ENCODE peak calls at places on chromosomes 7 and 10, in seven cellular contexts. Z is sigmoid colon, D is A549, W is K562, J is stomach, C is heart left ventricle, G is endothelial cell of umbilical vein. A is an unnamed sample.

GRCh38 chr10:122350893-122351292 is 23.6 kb upstream of the PLEKHA1 start:
- DNase-seq in Z (no peak), D (no peak), W (no peak), J (peak; percentile 42), C (peak; percentile 33), G (no peak), A (peak; percentile 5)

GRCh38 chr10:5547684-5547933 is 22.8 kb downstream of the CALML3 start:
- DNase-seq in Z (no peak), D (no peak), W (no peak), J (no peak), C (no peak), G (peak; percentile 53), A (no peak)

GRCh38 chr10:51083280-51083986 is 9.1 kb downstream of the PRKG1 start:
- DNase-seq in Z (no peak), D (no peak), W (no peak), J (no peak), C (no peak), G (no peak), A (no peak)

GRCh38 chr7:16062269-16062668 is 359.1 kb downstream of the CRPPA start:
- DNase-seq in Z (no peak), D (no peak), W (no peak), J (no peak), C (no peak), G (peak; percentile 95), A (no peak)

GRCh38 chr10:13971586-13972475 is 358.9 kb downstream of the FRMD4A start:
- DNase-seq in Z (no peak), D (no peak), W (no peak), J (no peak), C (no peak), G (peak; percentile 74), A (no peak)

GRCh38 chr10:32445036-32445435 is 904 bp upstream of the CCDC7 start:
- DNase-seq in Z (no peak), D (peak; percentile 10), W (no peak), J (no peak), C (no peak), G (no peak), A (no peak)

GRCh38 chr7:52211930-52212329 is 823.5 kb upstream of the POM121L12 start:
- DNase-seq in Z (no peak), D (no peak), W (no peak), J (no peak), C (no peak), G (no peak), A (no peak)

GRCh38 chr7:79504607-79505389 is 51.3 kb upstream of the MAGI2 start:
- DNase-seq in Z (no peak), D (no peak), W (no peak), J (no peak), C (no peak), G (peak; percentile 9), A (no peak)

GRCh38 chr10:78852856-78853255 is 215.9 kb upstream of the ZMIZ1 start:
- DNase-seq in Z (no peak), D (peak; percentile 19), W (peak; percentile 38), J (peak; percentile 39), C (no peak), G (peak; percentile 11), A (peak; percentile 66)

GRCh38 chr10:71234970-71235681 is 22.8 kb downstream of the UNC5B start:
- DNase-seq in Z (no peak), D (no peak), W (peak; percentile 67), J (no peak), C (peak; percentile 88), G (no peak), A (no peak)

GRCh38 chr10:65581426-65582026 is 1344.3 kb upstream of the LRRTM3 start:
- DNase-seq in Z (no peak), D (no peak), W (no peak), J (no peak), C (no peak), G (no peak), A (peak; percentile 2)

GRCh38 chr10:71065659-71066058 is 146.7 kb upstream of the UNC5B start:
- DNase-seq in Z (no peak), D (no peak), W (no peak), J (no peak), C (no peak), G (no peak), A (no peak)

GRCh38 chr7:1567893-1568292 is 1.9 kb downstream of the PSMG3 start:
- DNase-seq in Z (no peak), D (no peak), W (no peak), J (peak; percentile 63), C (no peak), G (no peak), A (no peak)

GRCh38 chr10:124035928-124036558 is 57.4 kb downstream of the CHST15 start:
- DNase-seq in Z (no peak), D (no peak), W (peak; percentile 12), J (peak; percentile 61), C (peak; percentile 40), G (no peak), A (no peak)

GRCh38 chr10:4127518-4128315 is 342.7 kb upstream of the KLF6 start:
- DNase-seq in Z (no peak), D (no peak), W (no peak), J (peak; percentile 74), C (peak; percentile 37), G (peak; percentile 94), A (no peak)

GRCh38 chr7:38306914-38307313 is 33.5 kb upstream of the TARP start:
- DNase-seq in Z (no peak), D (no peak), W (no peak), J (no peak), C (no peak), G (no peak), A (no peak)

GRCh38 chr7:34928052-34928451 is 109.2 kb downstream of the DPY19L1 start:
- DNase-seq in Z (no peak), D (no peak), W (peak; percentile 24), J (peak; percentile 39), C (peak; percentile 35), G (no peak), A (peak; percentile 69)

GRCh38 chr10:86087716-86088115 is 278.9 kb downstream of the GRID1 start:
- DNase-seq in Z (no peak), D (no peak), W (peak; percentile 10), J (peak; percentile 16), C (no peak), G (no peak), A (no peak)

GRCh38 chr10:74888947-74889661 is 62.7 kb downstream of the KAT6B start:
- DNase-seq in Z (no peak), D (no peak), W (no peak), J (no peak), C (no peak), G (no peak), A (no peak)

GRCh38 chr7:103811997-103812396 is 177.5 kb downstream of the RELN start:
- DNase-seq in Z (no peak), D (no peak), W (no peak), J (no peak), C (no peak), G (no peak), A (no peak)

GRCh38 chr7:34750636-34751035 is 92.6 kb downstream of the NPSR1 start:
- DNase-seq in Z (no peak), D (no peak), W (no peak), J (no peak), C (no peak), G (no peak), A (no peak)

GRCh38 chr7:102432476-102433318 is 678 bp upstream of the ORAI2 start:
- DNase-seq in Z (no peak), D (no peak), W (peak; percentile 44), J (no peak), C (no peak), G (no peak), A (no peak)

GRCh38 chr7:102434039-102434481 is 685 bp downstream of the ORAI2 start:
- DNase-seq in Z (no peak), D (peak; percentile 41), W (peak; percentile 48), J (no peak), C (no peak), G (no peak), A (no peak)

GRCh38 chr7:102429141-102429904 is 4.1 kb upstream of the ORAI2 start:
- DNase-seq in Z (no peak), D (no peak), W (no peak), J (no peak), C (no peak), G (no peak), A (no peak)

GRCh38 chr7:102433319-102434038 is at the start of gene ORAI2:
- DNase-seq in Z (peak; percentile 89), D (peak; percentile 81), W (peak; percentile 99), J (peak; percentile 82), C (peak; percentile 82), G (peak; percentile 54), A (peak; percentile 84)

DNA sequence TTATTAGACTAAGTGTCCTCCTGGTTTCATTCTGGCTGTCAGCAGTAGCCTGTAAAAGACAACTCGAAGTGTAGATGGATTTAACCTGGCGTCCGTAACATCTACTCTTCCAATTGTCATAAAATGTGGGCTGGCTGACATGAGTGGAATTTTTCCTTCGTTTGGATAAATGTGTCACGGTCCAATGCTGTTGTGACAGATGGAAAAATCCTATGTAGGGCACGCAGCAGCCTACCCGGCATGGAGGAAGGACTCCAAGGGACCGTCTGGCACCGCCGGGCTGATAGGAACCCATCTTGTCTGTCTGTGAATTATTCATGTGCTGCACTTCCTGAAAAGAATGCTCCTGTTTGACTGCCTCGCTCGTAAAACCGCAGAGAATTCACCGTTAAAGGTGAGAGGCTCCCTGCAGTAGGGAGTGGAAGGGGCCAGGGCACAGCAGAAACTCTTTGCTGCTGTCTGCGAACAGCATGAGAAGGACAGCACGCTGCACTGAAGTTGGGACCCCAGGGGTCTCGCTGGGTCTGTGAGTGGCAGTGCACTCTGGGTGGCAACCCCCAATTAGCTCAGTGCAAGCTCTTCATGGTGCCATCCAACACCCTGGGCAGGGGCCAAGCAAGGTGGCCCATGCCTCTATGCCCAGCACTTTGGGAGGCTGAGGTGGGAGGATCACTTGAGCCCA is 1.6 kb upstream of the ORAI2 start:
- DNase-seq in Z (no peak), D (no peak), W (no peak), J (no peak), C (no peak), G (no peak), A (no peak)
- TF ChIP-seq POLR2A in Z (no peak), D (no peak), W (no peak), J (no peak), C (no peak), G (no peak), A (no peak)

GRCh38 chr10:88952647-88953111 is at the start of gene ACTA2:
- DNase-seq in Z (peak; percentile 93), D (no peak), W (no peak), J (peak; percentile 39), C (peak; percentile 49), G (no peak), A (peak; percentile 23)
- TF ChIP-seq POLR2A in Z (peak; percentile 93), D (no peak), W (no peak), J (no peak), C (no peak), G (no peak), A (no peak)

DNA sequence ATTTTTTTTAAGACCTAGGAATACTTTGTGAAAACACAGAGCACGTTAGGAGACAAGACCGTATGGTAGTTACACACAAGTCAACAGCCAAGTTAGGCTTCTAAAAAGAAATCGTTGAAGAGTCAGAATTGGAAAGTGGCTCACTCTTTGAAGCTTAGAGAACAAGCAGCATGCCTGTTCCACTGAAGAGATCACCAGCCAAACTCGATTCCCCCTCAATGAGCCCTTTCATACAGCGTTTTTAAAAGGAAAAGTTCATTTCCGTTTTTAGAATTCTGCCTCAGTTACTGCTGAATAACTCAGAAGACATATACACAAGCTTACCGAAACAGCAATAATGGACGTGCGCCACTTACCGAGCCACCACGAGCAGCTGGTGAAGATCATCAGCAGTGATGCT is 41.0 kb downstream of the MCMBP start:
- DNase-seq in Z (no peak), D (no peak), W (no peak), J (no peak), C (no peak), G (no peak), A (no peak)
- TF ChIP-seq POLR2A in Z (no peak), D (no peak), W (no peak), J (no peak), C (no peak), G (no peak), A (no peak)

GRCh38 chr7:150368884-150369739 is 490 bp downstream of the REPIN1 start:
- DNase-seq in Z (peak; percentile 81), D (peak; percentile 79), W (peak; percentile 46), J (peak; percentile 63), C (peak; percentile 90), G (peak; percentile 78), A (peak; percentile 50)
- TF ChIP-seq POLR2A in Z (no peak), D (no peak), W (no peak), J (no peak), C (no peak), G (no peak), A (peak; percentile 39)